ENCODE peak calls at places on chromosomes 12 and 14, in ten cellular contexts. U, N, C, Y, G, P, Q, J, M and X are unnamed samples.

GRCh38 chr12:53984901-53985357 is at the start of gene HOXC10:
- DNase-seq in U (no peak), N (peak; percentile 94), C (peak; percentile 94), Y (peak; percentile 93), G (peak; percentile 79), P (peak; percentile 95), Q (no peak), J (peak; percentile 73), M (no peak), X (peak; percentile 54)

GRCh38 chr14:27750096-27750495 is 1016.5 kb upstream of the FOXG1 start:
- DNase-seq in U (no peak), N (no peak), C (no peak), Y (no peak), G (no peak), P (no peak), Q (no peak), J (no peak), M (no peak), X (no peak)

GRCh38 chr12:98470469-98471082 is 44.8 kb upstream of the TMPO start:
- DNase-seq in U (no peak), N (no peak), C (no peak), Y (peak; percentile 21), G (peak; percentile 28), P (peak; percentile 47), Q (no peak), J (no peak), M (no peak), X (no peak)

GRCh38 chr12:48973992-48974673 is 2.6 kb upstream of the WNT10B start:
- DNase-seq in U (no peak), N (peak; percentile 78), C (peak; percentile 83), Y (no peak), G (peak; percentile 85), P (peak; percentile 58), Q (peak; percentile 83), J (peak; percentile 60), M (no peak), X (peak; percentile 24)

GRCh38 chr12:41576925-41577324 is 388.8 kb downstream of the PDZRN4 start:
- DNase-seq in U (no peak), N (no peak), C (peak; percentile 73), Y (no peak), G (no peak), P (no peak), Q (no peak), J (no peak), M (no peak), X (no peak)

GRCh38 chr12:24728366-24728765 is 220.5 kb downstream of the BCAT1 start:
- DNase-seq in U (no peak), N (no peak), C (no peak), Y (peak; percentile 11), G (no peak), P (no peak), Q (no peak), J (no peak), M (no peak), X (no peak)

GRCh38 chr12:66900616-66901015 is 221.7 kb upstream of the GRIP1 start:
- DNase-seq in U (no peak), N (no peak), C (no peak), Y (no peak), G (no peak), P (no peak), Q (no peak), J (no peak), M (no peak), X (no peak)

GRCh38 chr12:104054681-104055346 is 4.8 kb upstream of the GLT8D2 start:
- DNase-seq in U (no peak), N (no peak), C (peak; percentile 69), Y (no peak), G (no peak), P (no peak), Q (no peak), J (no peak), M (no peak), X (no peak)

GRCh38 chr12:42143401-42144173 is 1.1 kb downstream of the GXYLT1 start:
- DNase-seq in U (peak; percentile 10), N (no peak), C (no peak), Y (peak; percentile 35), G (no peak), P (no peak), Q (no peak), J (no peak), M (peak; percentile 2), X (no peak)

GRCh38 chr14:72774141-72774540 is 119.8 kb downstream of the DPF3 start:
- DNase-seq in U (no peak), N (no peak), C (no peak), Y (no peak), G (no peak), P (no peak), Q (no peak), J (no peak), M (no peak), X (no peak)

GRCh38 chr14:72777636-72778035 is 116.3 kb downstream of the DPF3 start:
- DNase-seq in U (no peak), N (no peak), C (no peak), Y (no peak), G (no peak), P (no peak), Q (no peak), J (no peak), M (no peak), X (no peak)

GRCh38 chr14:72774894-72775620 is 118.8 kb downstream of the DPF3 start:
- DNase-seq in U (no peak), N (no peak), C (no peak), Y (no peak), G (no peak), P (no peak), Q (no peak), J (no peak), M (no peak), X (no peak)

GRCh38 chr14:72775923-72776554 is 117.9 kb downstream of the DPF3 start:
- DNase-seq in U (no peak), N (no peak), C (no peak), Y (no peak), G (peak; percentile 47), P (no peak), Q (no peak), J (no peak), M (no peak), X (no peak)

GRCh38 chr14:72776701-72777255 is 117.1 kb downstream of the DPF3 start:
- DNase-seq in U (no peak), N (no peak), C (no peak), Y (no peak), G (peak; percentile 28), P (peak; percentile 51), Q (no peak), J (no peak), M (no peak), X (no peak)
- H3K27ac ChIP-seq in U (no peak overlapping the region), N (peak overlapping the region; percentile 23), C (no peak overlapping the region), Y (no peak overlapping the region), G (peak overlapping the region; percentile 55), P (peak overlapping the region; percentile 55), Q (no peak overlapping the region), J (no peak overlapping the region), M (no peak overlapping the region), X (no peak overlapping the region)

GRCh38 chr14:95431199-95432145 is 85.0 kb downstream of the SYNE3 start:
- DNase-seq in U (peak; percentile 26), N (no peak), C (peak; percentile 63), Y (peak; percentile 44), G (no peak), P (no peak), Q (no peak), J (no peak), M (no peak), X (no peak)
- H3K27ac ChIP-seq in U (no peak overlapping the region), N (no peak overlapping the region), C (no peak overlapping the region), Y (no peak overlapping the region), G (peak overlapping the region; percentile 12), P (no peak overlapping the region), Q (no peak overlapping the region), J (no peak overlapping the region), M (no peak overlapping the region), X (no peak overlapping the region)

GRCh38 chr14:103142903-103143302 is 19.6 kb downstream of the TNFAIP2 start:
- DNase-seq in U (no peak), N (no peak), C (no peak), Y (no peak), G (no peak), P (no peak), Q (no peak), J (no peak), M (no peak), X (no peak)

GRCh38 chr14:103140316-103141109 is 17.3 kb downstream of the TNFAIP2 start:
- DNase-seq in U (no peak), N (no peak), C (no peak), Y (no peak), G (no peak), P (no peak), Q (no peak), J (no peak), M (no peak), X (no peak)

GRCh38 chr14:103142031-103142430 is 18.8 kb downstream of the TNFAIP2 start:
- DNase-seq in U (no peak), N (no peak), C (no peak), Y (no peak), G (no peak), P (no peak), Q (no peak), J (no peak), M (no peak), X (no peak)

GRCh38 chr14:103139371-103140016 is 16.2 kb downstream of the TNFAIP2 start:
- DNase-seq in U (no peak), N (no peak), C (no peak), Y (no peak), G (no peak), P (no peak), Q (peak; percentile 37), J (no peak), M (no peak), X (no peak)

DNA sequence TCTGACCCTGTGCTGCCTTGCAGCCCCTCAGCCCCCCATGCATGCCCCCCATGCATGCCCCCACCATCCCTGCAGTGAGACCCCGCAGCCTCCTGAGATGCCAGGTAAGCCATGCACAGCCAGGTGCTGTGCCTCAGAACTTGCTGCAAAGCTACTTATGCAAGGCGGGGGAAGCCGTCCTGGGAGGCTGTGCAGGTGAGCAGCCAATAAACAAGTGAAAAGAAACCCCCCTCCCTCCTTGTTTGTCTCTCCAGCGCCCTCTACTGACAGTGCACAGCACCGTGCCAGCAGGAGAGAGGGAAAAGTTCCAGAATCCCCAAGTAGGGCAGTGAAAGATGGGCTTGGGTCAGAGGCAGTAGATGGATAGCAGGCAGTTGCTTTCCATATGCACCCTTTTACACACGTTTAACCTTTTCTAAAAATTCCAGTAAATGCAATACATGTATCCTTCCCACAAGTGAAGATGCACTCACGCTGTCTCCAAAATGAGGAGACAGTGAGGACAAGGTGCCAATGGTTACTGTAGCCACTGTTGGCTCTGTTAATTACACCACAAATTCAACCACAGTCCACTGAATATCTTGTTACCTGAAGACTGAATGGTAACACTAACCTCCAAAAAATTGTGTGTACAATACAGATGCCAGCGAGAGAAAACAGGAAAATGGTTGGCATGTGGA is 18.0 kb downstream of the TNFAIP2 start:
- DNase-seq in U (no peak), N (no peak), C (peak; percentile 86), Y (peak; percentile 76), G (no peak), P (peak; percentile 32), Q (peak; percentile 71), J (peak; percentile 71), M (no peak), X (no peak)
- H3K27ac ChIP-seq in U (no peak overlapping the region), N (no peak overlapping the region), C (no peak overlapping the region), Y (no peak overlapping the region), G (no peak overlapping the region), P (no peak overlapping the region), Q (no peak overlapping the region), J (no peak overlapping the region), M (no peak overlapping the region), X (no peak overlapping the region)

GRCh38 chr12:18521461-18521860 is 216.4 kb downstream of the PLCZ1 start:
- DNase-seq in U (no peak), N (no peak), C (no peak), Y (no peak), G (no peak), P (no peak), Q (peak; percentile 31), J (no peak), M (no peak), X (no peak)
- H3K27ac ChIP-seq in U (no peak overlapping the region), N (no peak overlapping the region), C (no peak overlapping the region), Y (no peak overlapping the region), G (no peak overlapping the region), P (no peak overlapping the region), Q (no peak overlapping the region), J (no peak overlapping the region), M (no peak overlapping the region), X (no peak overlapping the region)